ENCODE peak calls at places on chromosome 1, in seven cellular contexts. D, C, Y, W, H, A and F are unnamed samples.

GRCh38 chr1:17013598-17014320 is 2.0 kb upstream of the ATP13A2 start:
- DNase-seq in D (no peak), C (no peak), Y (peak), W (peak), H (no peak), A (no peak), F (no peak)

GRCh38 chr1:24391882-24392603 is 21.5 kb downstream of the STPG1 start:
- DNase-seq in D (peak), C (peak), Y (no peak), W (peak), H (peak), A (peak), F (peak)

GRCh38 chr1:21574464-21575151 is 65.4 kb downstream of the ALPL start:
- DNase-seq in D (no peak), C (peak), Y (no peak), W (no peak), H (peak), A (peak), F (peak)

GRCh38 chr1:22291926-22292788 is 149.3 kb upstream of the WNT4 start:
- DNase-seq in D (no peak), C (no peak), Y (no peak), W (no peak), H (peak), A (no peak), F (peak)

GRCh38 chr1:29842130-29842529 is 605.8 kb downstream of the PTPRU start:
- DNase-seq in D (no peak), C (no peak), Y (no peak), W (no peak), H (no peak), A (no peak), F (no peak)

GRCh38 chr1:195754874-195755273 is 853.4 kb downstream of the KCNT2 start:
- DNase-seq in D (no peak), C (no peak), Y (no peak), W (no peak), H (no peak), A (no peak), F (no peak)

GRCh38 chr1:87335175-87335992 is 6.7 kb downstream of the LMO4 start:
- DNase-seq in D (peak), C (peak), Y (peak), W (peak), H (peak), A (peak), F (peak)

GRCh38 chr1:31064685-31065309 is 720 bp downstream of the PUM1 start:
- DNase-seq in D (no peak), C (no peak), Y (no peak), W (peak), H (no peak), A (no peak), F (no peak)

GRCh38 chr1:243343970-243344749 is 88.3 kb downstream of the SDCCAG8 start:
- DNase-seq in D (peak), C (no peak), Y (peak), W (peak), H (no peak), A (no peak), F (no peak)